ENCODE peak calls at places on chromosomes 13 and 19, in five cellular contexts. O, V, E, M and W are unnamed samples.

GRCh38 chr13:100274942-100275506 is 186.1 kb downstream of the PCCA start:
- DNase-seq in O (no peak), V (no peak), E (no peak), M (no peak), W (no peak)

GRCh38 chr19:35899547-35900214 is 659 bp downstream of the NFKBID start:
- DNase-seq in O (peak; percentile 83), V (peak; percentile 81), E (peak; percentile 81), M (no peak), W (peak; percentile 38)

GRCh38 chr19:2251577-2252480 is 2.7 kb downstream of the AMH start:
- DNase-seq in O (peak; percentile 39), V (no peak), E (no peak), M (no peak), W (no peak)

GRCh38 chr19:3397266-3398022 is 31.1 kb downstream of the NFIC start:
- DNase-seq in O (peak; percentile 60), V (no peak), E (no peak), M (no peak), W (no peak)

GRCh38 chr13:44934724-44935123 is 54.5 kb downstream of the NUFIP1 start:
- DNase-seq in O (no peak), V (peak; percentile 87), E (no peak), M (peak; percentile 5), W (no peak)

GRCh38 chr13:29693297-29693945 is 97.9 kb upstream of the SLC7A1 start:
- DNase-seq in O (no peak), V (no peak), E (no peak), M (no peak), W (no peak)

GRCh38 chr13:111575719-111576118 is 255.3 kb downstream of the TEX29 start:
- DNase-seq in O (no peak), V (no peak), E (no peak), M (no peak), W (no peak)

GRCh38 chr13:114310961-114311360 is 3.3 kb upstream of the CHAMP1 start:
- DNase-seq in O (no peak), V (peak; percentile 38), E (no peak), M (no peak), W (no peak)

GRCh38 chr13:49370390-49370789 is 73.5 kb downstream of the CAB39L start:
- DNase-seq in O (no peak), V (no peak), E (no peak), M (no peak), W (no peak)

GRCh38 chr19:53659292-53659691 is 27.5 kb downstream of the DPRX start:
- DNase-seq in O (peak; percentile 94), V (peak; percentile 51), E (no peak), M (no peak), W (no peak)

GRCh38 chr19:35162471-35163326 is 8.2 kb downstream of the FXYD5 start:
- DNase-seq in O (no peak), V (no peak), E (no peak), M (peak; percentile 95), W (no peak)

GRCh38 chr19:11273288-11273687 is 11.0 kb upstream of the DOCK6 start:
- DNase-seq in O (no peak), V (no peak), E (no peak), M (no peak), W (no peak)

GRCh38 chr13:44234566-44234965 is 139.1 kb upstream of the SERP2 start:
- DNase-seq in O (no peak), V (peak; percentile 42), E (no peak), M (no peak), W (no peak)

GRCh38 chr19:58372311-58373133 is 8.3 kb downstream of the ZNF837 start:
- DNase-seq in O (peak; percentile 64), V (no peak), E (no peak), M (no peak), W (no peak)

GRCh38 chr13:76725211-76725610 is 161.0 kb downstream of the KCTD12 start:
- DNase-seq in O (no peak), V (peak; percentile 83), E (no peak), M (no peak), W (no peak)

GRCh38 chr13:69213331-69213850 is 894.2 kb upstream of the ATXN8OS start:
- DNase-seq in O (no peak), V (no peak), E (no peak), M (no peak), W (no peak)

GRCh38 chr13:41405367-41405766 is 52.0 kb upstream of the RGCC start:
- DNase-seq in O (no peak), V (no peak), E (no peak), M (no peak), W (no peak)

GRCh38 chr19:43818500-43818899 is 8.6 kb upstream of the ZNF283 start:
- DNase-seq in O (no peak), V (no peak), E (no peak), M (no peak), W (no peak)

GRCh38 chr13:101332583-101332982 is 83.7 kb downstream of the NALCN start:
- DNase-seq in O (no peak), V (no peak), E (no peak), M (no peak), W (no peak)

GRCh38 chr13:41652735-41653361 is 195.5 kb downstream of the RGCC start:
- DNase-seq in O (peak; percentile 52), V (peak; percentile 88), E (no peak), M (no peak), W (no peak)

GRCh38 chr13:31424130-31424729 is 224.5 kb downstream of the B3GLCT start:
- DNase-seq in O (peak; percentile 89), V (peak; percentile 88), E (peak; percentile 71), M (no peak), W (peak; percentile 37)

GRCh38 chr13:46633416-46633815 is 80.4 kb downstream of the LRCH1 start:
- DNase-seq in O (no peak), V (peak; percentile 83), E (no peak), M (no peak), W (peak; percentile 49)

GRCh38 chr13:85693889-85694511 is 105.2 kb downstream of the SLITRK6 start:
- DNase-seq in O (peak; percentile 14), V (no peak), E (no peak), M (no peak), W (peak; percentile 42)

GRCh38 chr13:31476266-31476665 is 263.1 kb upstream of the RXFP2 start:
- DNase-seq in O (peak; percentile 13), V (peak; percentile 72), E (no peak), M (no peak), W (no peak)

GRCh38 chr13:64869539-64869938 is 2360.6 kb downstream of the PCDH9 start:
- DNase-seq in O (no peak), V (no peak), E (no peak), M (no peak), W (no peak)

GRCh38 chr19:33375760-33376159 is 2.3 kb downstream of the CEBPG start:
- DNase-seq in O (no peak), V (peak; percentile 36), E (no peak), M (no peak), W (no peak)

DNA sequence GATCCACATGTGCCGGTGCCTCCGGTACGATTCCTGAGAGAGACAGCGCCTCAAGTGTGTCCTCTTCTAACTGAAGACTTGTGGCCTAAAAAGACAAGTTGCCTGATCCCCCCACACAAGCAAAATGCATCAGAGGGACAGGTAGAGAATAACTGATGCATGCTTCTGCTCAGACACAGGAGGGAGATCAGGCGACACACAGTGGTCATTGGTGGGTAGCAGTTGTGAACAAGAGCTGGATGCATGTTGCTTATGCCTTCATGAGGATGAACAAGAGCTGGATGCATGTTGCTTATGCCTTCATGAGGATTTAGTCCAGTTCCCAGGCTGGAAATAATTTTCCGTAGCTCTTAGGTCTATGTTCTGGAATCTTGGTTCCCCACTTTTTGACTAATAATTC is 505.6 kb downstream of the MYO16 start:
- DNase-seq in O (no peak), V (no peak), E (no peak), M (no peak), W (no peak)
- TF ChIP-seq CTCF in O (peak; percentile 30), V (no peak), E (no peak), M (peak; percentile 57), W (no peak)

GRCh38 chr19:409515-410242 is 732 bp upstream of the C2CD4C start:
- DNase-seq in O (peak; percentile 57), V (no peak), E (no peak), M (no peak), W (no peak)
- H3K4me3 ChIP-seq in O (peak overlapping the region; percentile 76), V (no peak overlapping the region), E (peak overlapping the region; percentile 63), M (peak overlapping the region; percentile 40), W (no peak overlapping the region)

GRCh38 chr19:48618278-48618915 is 581 bp downstream of the RPL18 start:
- DNase-seq in O (no peak), V (no peak), E (no peak), M (no peak), W (no peak)

GRCh38 chr19:48616491-48617056 is 1.7 kb upstream of the FAM83E start:
- DNase-seq in O (no peak), V (no peak), E (no peak), M (no peak), W (no peak)

GRCh38 chr19:48617146-48617937 is 1.6 kb downstream of the RPL18 start:
- DNase-seq in O (no peak), V (no peak), E (no peak), M (no peak), W (no peak)

GRCh38 chr19:48619692-48620565 is 623 bp downstream of the SPHK2 start:
- DNase-seq in O (no peak), V (peak; percentile 52), E (no peak), M (no peak), W (no peak)

DNA sequence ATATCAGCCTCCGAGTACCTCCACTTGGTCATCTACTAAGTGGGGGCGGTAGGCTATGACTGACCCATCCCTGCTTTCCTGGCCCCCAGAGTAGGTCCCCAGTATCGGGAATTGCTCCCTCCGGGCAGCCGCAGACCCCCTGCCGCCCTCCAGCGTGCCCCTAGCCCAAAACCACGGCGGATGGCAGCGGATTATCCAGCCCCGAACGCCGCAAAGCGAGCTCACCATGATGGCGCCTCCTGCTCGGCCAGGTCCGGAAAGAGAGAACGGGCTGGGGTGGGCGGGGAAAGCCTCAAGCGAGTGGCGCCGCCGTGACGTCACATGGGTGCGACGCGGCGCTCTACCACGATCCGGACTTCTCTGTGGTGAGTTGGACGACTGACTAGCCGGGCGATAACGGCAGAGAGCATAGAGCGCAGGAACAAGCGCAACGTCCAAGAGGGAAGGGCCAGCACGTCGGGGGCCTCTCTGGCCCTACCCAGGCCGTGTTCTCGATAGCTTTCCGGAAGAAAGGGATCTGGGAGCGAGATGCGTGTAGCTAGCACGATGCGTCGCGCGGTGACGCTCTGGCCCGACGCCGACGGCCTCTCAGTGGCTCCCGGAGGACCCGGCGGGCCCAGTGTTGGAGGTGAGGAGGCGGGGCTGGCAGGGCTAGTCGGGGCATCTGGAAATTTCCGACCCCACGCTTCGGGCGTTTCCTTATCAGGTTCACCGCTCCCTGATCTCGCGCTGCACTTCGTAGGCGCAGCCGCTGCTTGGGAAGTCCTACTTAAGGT is at the start of the genes RPL18 and SPHK2:
- DNase-seq in O (peak; percentile 98), V (peak; percentile 100), E (peak; percentile 98), M (peak; percentile 94), W (peak; percentile 99)
- TF ChIP-seq CTCF in O (no peak), V (no peak), E (no peak), M (no peak), W (no peak)

DNA sequence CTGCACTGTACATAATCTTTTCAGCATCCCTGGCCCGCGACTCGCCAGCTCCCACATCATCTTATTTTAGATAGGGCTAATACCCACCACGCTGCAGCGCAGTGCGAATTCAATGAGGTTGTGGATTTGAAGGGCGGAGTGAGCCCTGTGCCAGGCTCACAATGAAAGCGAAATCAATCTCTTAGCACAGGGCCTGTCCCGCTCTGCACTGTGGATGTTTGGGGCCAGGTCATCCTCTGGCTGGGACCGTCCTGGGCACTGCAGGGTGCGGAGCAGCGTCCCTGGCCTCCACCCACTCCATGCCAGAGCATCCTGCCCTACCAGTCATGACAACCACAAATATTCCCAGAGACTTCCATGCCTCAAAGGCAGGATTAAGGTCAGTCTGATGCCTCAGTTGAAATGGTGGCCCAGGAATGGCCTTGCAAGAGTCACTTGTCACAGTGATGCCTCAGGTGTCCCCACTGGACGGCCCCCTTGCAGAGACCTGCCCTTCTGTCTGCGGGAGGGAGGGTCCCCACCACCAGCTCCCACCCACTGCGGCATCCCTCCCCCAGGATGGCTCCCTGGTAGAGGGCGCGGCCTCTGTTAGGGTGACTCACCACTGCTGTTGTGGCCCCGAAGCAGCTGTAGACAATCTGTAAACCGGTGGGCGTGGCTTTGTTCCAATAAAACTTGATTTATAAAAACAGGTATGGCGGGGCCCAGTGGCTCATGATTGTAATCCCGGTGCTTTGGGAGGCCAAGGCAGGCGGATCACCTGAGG is 5.6 kb downstream of the UHRF1 start:
- DNase-seq in O (no peak), V (peak; percentile 82), E (no peak), M (peak; percentile 58), W (peak; percentile 89)
- H3K4me3 ChIP-seq in O (no peak overlapping the region), V (no peak overlapping the region), E (peak overlapping the region; percentile 7), M (peak overlapping the region; percentile 1), W (peak overlapping the region; percentile 24)